ENCODE peak calls at places on chromosomes 13 and 19, in seven cellular contexts. D is IMR-90, W is H1, S is HCT116, J is A549, P is K562, B is HepG2. Z is an unnamed sample.

GRCh38 chr19:39307233-39307821 is 11.1 kb downstream of the IFNL1 start:
- DNase-seq in D (no peak), W (no peak), S (no peak), J (no peak), P (peak), B (no peak), Z (no peak)

GRCh38 chr19:35663981-35664380 is 2.3 kb upstream of the UPK1A start:
- DNase-seq in D (no peak), W (no peak), S (no peak), J (no peak), P (no peak), B (no peak), Z (no peak)

GRCh38 chr13:44068737-44069136 is 189.0 kb downstream of the LACC1 start:
- DNase-seq in D (peak), W (no peak), S (peak), J (peak), P (no peak), B (no peak), Z (no peak)

GRCh38 chr19:55346725-55347441 is 7.2 kb downstream of the KMT5C start:
- DNase-seq in D (no peak), W (no peak), S (no peak), J (no peak), P (no peak), B (no peak), Z (no peak)

GRCh38 chr13:98141091-98141490 is 1.8 kb upstream of the FARP1 start:
- DNase-seq in D (no peak), W (no peak), S (no peak), J (no peak), P (no peak), B (no peak), Z (no peak)

GRCh38 chr19:32223595-32224370 is 121.6 kb upstream of the ZNF507 start:
- DNase-seq in D (no peak), W (no peak), S (no peak), J (no peak), P (no peak), B (no peak), Z (no peak)

GRCh38 chr19:45151821-45152503 is 8.8 kb downstream of the NKPD1 start:
- DNase-seq in D (no peak), W (no peak), S (no peak), J (no peak), P (no peak), B (no peak), Z (no peak)

GRCh38 chr19:45498411-45499195 is at the start of gene PPM1N:
- DNase-seq in D (peak), W (no peak), S (no peak), J (no peak), P (peak), B (no peak), Z (no peak)

GRCh38 chr13:33018886-33019285 is 2.7 kb downstream of the KL start:
- DNase-seq in D (no peak), W (no peak), S (no peak), J (no peak), P (no peak), B (no peak), Z (no peak)

GRCh38 chr13:26025771-26026170 is 26.0 kb downstream of the SHISA2 start:
- DNase-seq in D (no peak), W (no peak), S (no peak), J (no peak), P (no peak), B (no peak), Z (no peak)

GRCh38 chr19:13356185-13356584 is 150.1 kb downstream of the CACNA1A start:
- DNase-seq in D (no peak), W (no peak), S (no peak), J (no peak), P (no peak), B (no peak), Z (no peak)

GRCh38 chr13:67620665-67621064 is 390.5 kb upstream of the PCDH9 start:
- DNase-seq in D (peak), W (no peak), S (no peak), J (no peak), P (no peak), B (no peak), Z (no peak)

GRCh38 chr19:34662919-34663318 is 14.0 kb downstream of the SCGB2B2 start:
- DNase-seq in D (no peak), W (peak), S (peak), J (peak), P (peak), B (peak), Z (no peak)

GRCh38 chr19:34475026-34475974 is 6.3 kb upstream of the WTIP start:
- DNase-seq in D (peak), W (no peak), S (no peak), J (peak), P (no peak), B (no peak), Z (no peak)

GRCh38 chr13:33640832-33641231 is 177.1 kb upstream of the RFC3 start:
- DNase-seq in D (peak), W (no peak), S (no peak), J (no peak), P (no peak), B (peak), Z (no peak)

GRCh38 chr13:29589234-29589633 is 6.3 kb downstream of the SLC7A1 start:
- DNase-seq in D (peak), W (no peak), S (no peak), J (no peak), P (no peak), B (no peak), Z (no peak)

GRCh38 chr13:80259159-80259558 is 81.8 kb downstream of the SPRY2 start:
- DNase-seq in D (no peak), W (no peak), S (no peak), J (no peak), P (no peak), B (no peak), Z (no peak)
- TF ChIP-seq CEBPB in D (no peak), W (no peak), S (no peak), J (no peak), P (no peak), B (no peak), Z (no peak)

GRCh38 chr13:85538957-85539356 is 260.3 kb downstream of the SLITRK6 start:
- DNase-seq in D (no peak), W (no peak), S (no peak), J (no peak), P (no peak), B (no peak), Z (no peak)

GRCh38 chr13:85543144-85543543 is 256.1 kb downstream of the SLITRK6 start:
- DNase-seq in D (no peak), W (no peak), S (no peak), J (no peak), P (no peak), B (no peak), Z (no peak)

GRCh38 chr13:85536706-85537105 is 262.5 kb downstream of the SLITRK6 start:
- DNase-seq in D (peak), W (no peak), S (no peak), J (no peak), P (no peak), B (no peak), Z (no peak)

GRCh38 chr13:85544756-85545155 is 254.5 kb downstream of the SLITRK6 start:
- DNase-seq in D (no peak), W (no peak), S (no peak), J (no peak), P (no peak), B (no peak), Z (no peak)

GRCh38 chr13:85541476-85541875 is 257.7 kb downstream of the SLITRK6 start:
- DNase-seq in D (no peak), W (no peak), S (no peak), J (no peak), P (no peak), B (no peak), Z (no peak)
- TF ChIP-seq CEBPB in D (no peak), W (no peak), S (no peak), J (no peak), P (no peak), B (no peak), Z (no peak)

GRCh38 chr13:41186481-41186880 is 7.9 kb downstream of the KBTBD7 start:
- DNase-seq in D (no peak), W (no peak), S (no peak), J (no peak), P (no peak), B (peak), Z (no peak)
- TF ChIP-seq CEBPB in D (no peak), W (no peak), S (no peak), J (no peak), P (no peak), B (no peak), Z (no peak)

DNA sequence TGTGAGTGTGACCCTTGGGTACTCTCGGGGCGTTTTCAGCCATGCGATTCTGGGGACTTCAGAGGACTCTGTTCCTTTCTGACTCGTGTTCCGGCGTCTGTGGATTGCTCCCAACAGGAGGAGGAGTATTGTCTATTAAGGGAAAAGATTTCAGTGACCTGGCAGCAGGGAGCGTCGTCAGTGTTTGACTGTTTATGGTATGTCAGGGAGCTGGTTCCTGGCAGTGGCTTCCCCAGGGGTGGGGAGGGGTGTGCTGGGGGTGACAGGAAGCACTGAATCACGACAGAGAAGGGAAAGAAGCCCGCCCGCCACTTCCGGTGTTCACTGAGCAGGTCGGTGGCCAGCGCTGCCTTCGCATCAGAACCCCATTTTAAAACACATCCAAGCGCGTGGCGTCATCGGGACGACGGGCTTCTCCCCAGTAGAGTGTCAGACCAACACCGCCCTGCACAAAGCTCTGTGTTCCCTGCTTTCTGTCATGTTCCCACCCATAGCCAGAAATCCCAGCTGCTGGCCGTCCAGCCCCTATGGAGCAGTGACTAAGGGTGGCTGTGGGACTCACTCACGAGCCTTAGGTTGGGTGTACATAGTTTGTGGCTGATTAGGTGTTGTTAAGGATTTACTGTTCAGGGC is 33.8 kb downstream of the COL4A2 start:
- DNase-seq in D (peak), W (no peak), S (no peak), J (no peak), P (no peak), B (no peak), Z (no peak)
- TF ChIP-seq CEBPB in D (peak), W (no peak), S (no peak), J (no peak), P (no peak), B (no peak), Z (no peak)

GRCh38 chr13:52003551-52003950 is 7.7 kb downstream of the ATP7B start:
- DNase-seq in D (no peak), W (no peak), S (no peak), J (peak), P (no peak), B (no peak), Z (no peak)
- TF ChIP-seq CEBPB in D (no peak), W (no peak), S (no peak), J (no peak), P (no peak), B (no peak), Z (no peak)

GRCh38 chr13:48233886-48234488 is 981 bp downstream of the ITM2B start:
- DNase-seq in D (peak), W (no peak), S (no peak), J (no peak), P (no peak), B (no peak), Z (peak)

GRCh38 chr13:48231080-48231479 is 1.9 kb upstream of the ITM2B start:
- DNase-seq in D (no peak), W (no peak), S (no peak), J (peak), P (no peak), B (no peak), Z (no peak)

GRCh38 chr13:48231948-48232347 is 1.1 kb upstream of the ITM2B start:
- DNase-seq in D (no peak), W (no peak), S (no peak), J (no peak), P (no peak), B (no peak), Z (no peak)

GRCh38 chr13:48233097-48233885 is at the start of gene ITM2B:
- DNase-seq in D (peak), W (no peak), S (peak), J (peak), P (peak), B (peak), Z (no peak)

GRCh38 chr13:48232420-48233096 is 448 bp upstream of the ITM2B start:
- DNase-seq in D (no peak), W (no peak), S (no peak), J (peak), P (peak), B (peak), Z (no peak)
- TF ChIP-seq CEBPB in D (no peak), W (no peak), S (no peak), J (no peak), P (no peak), B (no peak), Z (no peak)